ENCODE peak calls at places on chromosomes 3 and 15, in ten cellular contexts. One of them, this sample, is unnamed.
A peak's percentile ranks its signal among the peaks of the same experiment; 100 is the strongest.

GRCh38 chr3:129050556-129051295 is 9.9 kb upstream of the GP9 start:
- DNase-seq in AG04450: no peak
- DNase-seq in H9: no peak
- DNase-seq in RWPE1: no peak
- DNase-seq in gastrocnemius medialis: no peak
- DNase-seq in CD4-positive, alpha-beta T cell: no peak
- DNase-seq in upper lobe of right lung: peak; percentile 58
- DNase-seq in neural progenitor cell: no peak
- DNase-seq in thoracic aorta: no peak
- DNase-seq in cardiac muscle cell: no peak
- DNase-seq in this sample: no peak

GRCh38 chr15:60374628-60375081 is 23.1 kb downstream of the ANXA2 start:
- DNase-seq in AG04450: peak; percentile 93
- DNase-seq in H9: peak; percentile 74
- DNase-seq in RWPE1: peak; percentile 88
- DNase-seq in gastrocnemius medialis: peak; percentile 77
- DNase-seq in CD4-positive, alpha-beta T cell: no peak
- DNase-seq in upper lobe of right lung: peak; percentile 64
- DNase-seq in neural progenitor cell: peak; percentile 35
- DNase-seq in thoracic aorta: peak; percentile 62
- DNase-seq in cardiac muscle cell: peak; percentile 60
- DNase-seq in this sample: no peak

GRCh38 chr3:119599558-119600174 is 2.0 kb downstream of the PLA1A start:
- DNase-seq in AG04450: no peak
- DNase-seq in H9: no peak
- DNase-seq in RWPE1: no peak
- DNase-seq in gastrocnemius medialis: no peak
- DNase-seq in CD4-positive, alpha-beta T cell: no peak
- DNase-seq in upper lobe of right lung: no peak
- DNase-seq in neural progenitor cell: no peak
- DNase-seq in thoracic aorta: no peak
- DNase-seq in cardiac muscle cell: no peak
- DNase-seq in this sample: no peak

GRCh38 chr3:153513236-153513635 is 351.2 kb downstream of the RAP2B start:
- DNase-seq in AG04450: no peak
- DNase-seq in H9: no peak
- DNase-seq in RWPE1: peak; percentile 1
- DNase-seq in gastrocnemius medialis: no peak
- DNase-seq in CD4-positive, alpha-beta T cell: no peak
- DNase-seq in upper lobe of right lung: no peak
- DNase-seq in neural progenitor cell: peak; percentile 41
- DNase-seq in thoracic aorta: no peak
- DNase-seq in cardiac muscle cell: peak; percentile 13
- DNase-seq in this sample: no peak

GRCh38 chr15:51967583-51967982 is 4.0 kb downstream of the LEO1 start:
- DNase-seq in AG04450: no peak
- DNase-seq in H9: no peak
- DNase-seq in RWPE1: no peak
- DNase-seq in gastrocnemius medialis: no peak
- DNase-seq in CD4-positive, alpha-beta T cell: no peak
- DNase-seq in upper lobe of right lung: no peak
- DNase-seq in neural progenitor cell: no peak
- DNase-seq in thoracic aorta: no peak
- DNase-seq in cardiac muscle cell: no peak
- DNase-seq in this sample: no peak

GRCh38 chr3:43296565-43296964 is 10.2 kb downstream of the SNRK start:
- DNase-seq in AG04450: no peak
- DNase-seq in H9: no peak
- DNase-seq in RWPE1: no peak
- DNase-seq in gastrocnemius medialis: no peak
- DNase-seq in CD4-positive, alpha-beta T cell: peak; percentile 59
- DNase-seq in upper lobe of right lung: no peak
- DNase-seq in neural progenitor cell: no peak
- DNase-seq in thoracic aorta: no peak
- DNase-seq in cardiac muscle cell: no peak
- DNase-seq in this sample: peak; percentile 22

GRCh38 chr15:67379530-67379929 is 124.9 kb downstream of the IQCH start:
- DNase-seq in AG04450: no peak
- DNase-seq in H9: no peak
- DNase-seq in RWPE1: no peak
- DNase-seq in gastrocnemius medialis: no peak
- DNase-seq in CD4-positive, alpha-beta T cell: no peak
- DNase-seq in upper lobe of right lung: no peak
- DNase-seq in neural progenitor cell: no peak
- DNase-seq in thoracic aorta: no peak
- DNase-seq in cardiac muscle cell: no peak
- DNase-seq in this sample: no peak

GRCh38 chr3:50211930-50212329 is 6.9 kb downstream of the SLC38A3 start:
- DNase-seq in AG04450: no peak
- DNase-seq in H9: no peak
- DNase-seq in RWPE1: no peak
- DNase-seq in gastrocnemius medialis: no peak
- DNase-seq in CD4-positive, alpha-beta T cell: no peak
- DNase-seq in upper lobe of right lung: no peak
- DNase-seq in neural progenitor cell: no peak
- DNase-seq in thoracic aorta: no peak
- DNase-seq in cardiac muscle cell: no peak
- DNase-seq in this sample: no peak

GRCh38 chr3:148881286-148881685 is 16.2 kb downstream of the CPA3 start:
- DNase-seq in AG04450: no peak
- DNase-seq in H9: no peak
- DNase-seq in RWPE1: no peak
- DNase-seq in gastrocnemius medialis: no peak
- DNase-seq in CD4-positive, alpha-beta T cell: no peak
- DNase-seq in upper lobe of right lung: no peak
- DNase-seq in neural progenitor cell: no peak
- DNase-seq in thoracic aorta: no peak
- DNase-seq in cardiac muscle cell: no peak
- DNase-seq in this sample: no peak

GRCh38 chr3:81003008-81003407 is 758.4 kb downstream of the GBE1 start:
- DNase-seq in AG04450: no peak
- DNase-seq in H9: no peak
- DNase-seq in RWPE1: no peak
- DNase-seq in gastrocnemius medialis: no peak
- DNase-seq in CD4-positive, alpha-beta T cell: no peak
- DNase-seq in upper lobe of right lung: no peak
- DNase-seq in neural progenitor cell: no peak
- DNase-seq in thoracic aorta: no peak
- DNase-seq in cardiac muscle cell: no peak
- DNase-seq in this sample: no peak

GRCh38 chr3:81003817-81004216 is 757.6 kb downstream of the GBE1 start:
- DNase-seq in AG04450: no peak
- DNase-seq in H9: no peak
- DNase-seq in RWPE1: no peak
- DNase-seq in gastrocnemius medialis: no peak
- DNase-seq in CD4-positive, alpha-beta T cell: no peak
- DNase-seq in upper lobe of right lung: no peak
- DNase-seq in neural progenitor cell: no peak
- DNase-seq in thoracic aorta: no peak
- DNase-seq in cardiac muscle cell: no peak
- DNase-seq in this sample: no peak

GRCh38 chr3:81005992-81006391 is 755.5 kb downstream of the GBE1 start:
- DNase-seq in AG04450: no peak
- DNase-seq in H9: no peak
- DNase-seq in RWPE1: no peak
- DNase-seq in gastrocnemius medialis: no peak
- DNase-seq in CD4-positive, alpha-beta T cell: no peak
- DNase-seq in upper lobe of right lung: no peak
- DNase-seq in neural progenitor cell: no peak
- DNase-seq in thoracic aorta: no peak
- DNase-seq in cardiac muscle cell: peak; percentile 2
- DNase-seq in this sample: no peak
- TF ChIP-seq CTCF in AG04450: no peak
- TF ChIP-seq CTCF in H9: peak; percentile 63
- TF ChIP-seq CTCF in RWPE1: no peak
- TF ChIP-seq CTCF in gastrocnemius medialis: no peak
- TF ChIP-seq CTCF in CD4-positive, alpha-beta T cell: no peak
- TF ChIP-seq CTCF in upper lobe of right lung: no peak
- TF ChIP-seq CTCF in neural progenitor cell: peak; percentile 26
- TF ChIP-seq CTCF in thoracic aorta: no peak
- TF ChIP-seq CTCF in cardiac muscle cell: no peak
- TF ChIP-seq CTCF in this sample: no peak

DNA sequence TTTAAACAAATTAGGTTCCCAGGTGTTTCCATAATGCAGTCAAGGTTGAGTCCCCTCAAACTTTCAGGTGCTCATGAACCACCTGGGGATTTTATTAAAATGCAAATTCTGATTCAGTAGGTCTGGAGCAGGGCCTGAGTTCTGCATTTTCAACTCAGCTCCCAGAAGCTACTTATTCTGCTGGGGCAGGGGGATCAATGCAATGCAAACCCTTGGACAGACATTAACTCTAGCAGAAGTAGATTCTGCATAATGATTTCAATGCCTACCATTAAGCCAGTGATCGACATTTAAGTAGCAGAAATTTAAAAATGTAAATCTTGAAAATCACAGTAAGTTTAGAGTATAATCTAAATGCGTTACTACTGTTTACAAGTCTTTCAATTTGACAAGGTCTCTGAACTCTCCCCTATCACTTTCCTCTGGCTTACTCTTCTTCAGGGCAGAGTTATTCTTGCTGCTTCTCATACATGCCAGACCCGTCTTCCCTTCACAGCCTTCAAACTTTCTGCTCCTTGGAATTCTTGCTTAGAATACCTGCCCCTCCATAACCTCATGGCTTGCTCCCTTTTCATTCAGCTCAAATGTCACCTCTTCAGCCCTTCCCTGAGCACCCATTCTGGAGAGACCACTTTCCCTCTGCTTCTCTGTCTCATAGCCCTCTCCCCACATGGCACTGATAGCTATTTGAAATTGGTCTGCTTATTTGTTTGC is 19.3 kb upstream of the DPPA4 start:
- DNase-seq in AG04450: no peak
- DNase-seq in H9: no peak
- DNase-seq in RWPE1: no peak
- DNase-seq in gastrocnemius medialis: no peak
- DNase-seq in CD4-positive, alpha-beta T cell: no peak
- DNase-seq in upper lobe of right lung: no peak
- DNase-seq in neural progenitor cell: no peak
- DNase-seq in thoracic aorta: no peak
- DNase-seq in cardiac muscle cell: no peak
- DNase-seq in this sample: no peak
- H3K27ac ChIP-seq in AG04450: no peak overlapping the region
- H3K27ac ChIP-seq in H9: peak overlapping the region; percentile 96
- H3K27ac ChIP-seq in RWPE1: no peak overlapping the region
- H3K27ac ChIP-seq in gastrocnemius medialis: no peak overlapping the region
- H3K27ac ChIP-seq in CD4-positive, alpha-beta T cell: no peak overlapping the region
- H3K27ac ChIP-seq in upper lobe of right lung: no peak overlapping the region
- H3K27ac ChIP-seq in neural progenitor cell: peak overlapping the region; percentile 98
- H3K27ac ChIP-seq in thoracic aorta: no peak overlapping the region
- H3K27ac ChIP-seq in cardiac muscle cell: no peak overlapping the region
- H3K27ac ChIP-seq in this sample: no peak overlapping the region

DNA sequence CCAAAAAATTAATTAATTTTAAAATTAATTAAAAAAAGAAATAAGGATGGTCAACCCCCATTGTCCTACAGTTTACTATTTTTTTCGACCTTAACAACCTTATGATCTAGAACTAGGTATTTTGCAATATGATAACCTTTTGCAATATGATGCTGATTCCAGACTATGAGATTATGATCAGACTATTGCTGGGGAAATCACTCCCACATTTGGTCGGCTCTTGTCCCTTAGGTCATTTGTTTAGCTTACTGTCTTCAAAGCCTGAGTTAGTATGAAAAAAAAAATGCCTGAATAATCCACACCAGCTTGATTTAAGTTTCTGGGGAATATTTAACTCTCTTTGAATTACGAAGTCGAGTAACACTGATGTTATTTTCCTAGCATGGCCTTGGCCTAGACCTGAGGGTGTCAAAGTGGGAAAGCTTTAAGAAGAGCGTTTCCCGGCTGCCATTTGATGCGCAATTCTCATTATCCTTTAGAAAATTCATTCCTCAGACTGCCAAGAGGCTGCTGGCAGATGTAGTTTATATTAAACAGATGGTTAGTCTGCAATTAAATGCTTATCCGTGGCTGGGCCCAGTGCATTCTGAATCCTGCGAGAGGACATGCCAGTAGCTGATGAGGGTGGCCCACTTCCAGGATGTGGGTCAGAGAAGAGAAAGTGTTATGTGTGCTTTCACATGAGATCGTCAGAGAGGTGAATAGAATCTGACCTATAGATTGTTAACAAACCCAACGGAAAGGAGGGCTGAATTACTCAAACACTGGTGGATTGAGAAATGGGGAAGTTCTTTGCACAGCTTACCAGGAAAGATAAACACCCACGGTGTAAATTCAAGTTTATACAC is 496.0 kb upstream of the THBS1 start:
- DNase-seq in AG04450: peak; percentile 49
- DNase-seq in H9: no peak
- DNase-seq in RWPE1: no peak
- DNase-seq in gastrocnemius medialis: no peak
- DNase-seq in CD4-positive, alpha-beta T cell: no peak
- DNase-seq in upper lobe of right lung: no peak
- DNase-seq in neural progenitor cell: no peak
- DNase-seq in thoracic aorta: no peak
- DNase-seq in cardiac muscle cell: no peak
- DNase-seq in this sample: no peak
- TF ChIP-seq CTCF in AG04450: no peak
- TF ChIP-seq CTCF in H9: no peak
- TF ChIP-seq CTCF in RWPE1: no peak
- TF ChIP-seq CTCF in gastrocnemius medialis: no peak
- TF ChIP-seq CTCF in CD4-positive, alpha-beta T cell: no peak
- TF ChIP-seq CTCF in upper lobe of right lung: no peak
- TF ChIP-seq CTCF in neural progenitor cell: no peak
- TF ChIP-seq CTCF in thoracic aorta: no peak
- TF ChIP-seq CTCF in cardiac muscle cell: no peak
- TF ChIP-seq CTCF in this sample: no peak

GRCh38 chr3:56823421-56823926 is 21.7 kb upstream of the ARHGEF3 start:
- DNase-seq in AG04450: no peak
- DNase-seq in H9: no peak
- DNase-seq in RWPE1: no peak
- DNase-seq in gastrocnemius medialis: no peak
- DNase-seq in CD4-positive, alpha-beta T cell: no peak
- DNase-seq in upper lobe of right lung: no peak
- DNase-seq in neural progenitor cell: no peak
- DNase-seq in thoracic aorta: no peak
- DNase-seq in cardiac muscle cell: peak; percentile 10
- DNase-seq in this sample: no peak

GRCh38 chr3:56826831-56827722 is 25.3 kb upstream of the ARHGEF3 start:
- DNase-seq in AG04450: no peak
- DNase-seq in H9: no peak
- DNase-seq in RWPE1: no peak
- DNase-seq in gastrocnemius medialis: no peak
- DNase-seq in CD4-positive, alpha-beta T cell: no peak
- DNase-seq in upper lobe of right lung: no peak
- DNase-seq in neural progenitor cell: no peak
- DNase-seq in thoracic aorta: no peak
- DNase-seq in cardiac muscle cell: no peak
- DNase-seq in this sample: no peak

GRCh38 chr3:56825579-56826438 is 24.1 kb upstream of the ARHGEF3 start:
- DNase-seq in AG04450: no peak
- DNase-seq in H9: no peak
- DNase-seq in RWPE1: no peak
- DNase-seq in gastrocnemius medialis: no peak
- DNase-seq in CD4-positive, alpha-beta T cell: no peak
- DNase-seq in upper lobe of right lung: no peak
- DNase-seq in neural progenitor cell: peak; percentile 42
- DNase-seq in thoracic aorta: no peak
- DNase-seq in cardiac muscle cell: no peak
- DNase-seq in this sample: no peak

GRCh38 chr3:56822501-56822900 is 20.8 kb upstream of the ARHGEF3 start:
- DNase-seq in AG04450: no peak
- DNase-seq in H9: no peak
- DNase-seq in RWPE1: no peak
- DNase-seq in gastrocnemius medialis: no peak
- DNase-seq in CD4-positive, alpha-beta T cell: no peak
- DNase-seq in upper lobe of right lung: no peak
- DNase-seq in neural progenitor cell: no peak
- DNase-seq in thoracic aorta: no peak
- DNase-seq in cardiac muscle cell: no peak
- DNase-seq in this sample: no peak

GRCh38 chr3:56823984-56824703 is 22.4 kb upstream of the ARHGEF3 start:
- DNase-seq in AG04450: no peak
- DNase-seq in H9: no peak
- DNase-seq in RWPE1: no peak
- DNase-seq in gastrocnemius medialis: no peak
- DNase-seq in CD4-positive, alpha-beta T cell: no peak
- DNase-seq in upper lobe of right lung: no peak
- DNase-seq in neural progenitor cell: no peak
- DNase-seq in thoracic aorta: no peak
- DNase-seq in cardiac muscle cell: no peak
- DNase-seq in this sample: no peak
- H3K27ac ChIP-seq in AG04450: no peak overlapping the region
- H3K27ac ChIP-seq in H9: no peak overlapping the region
- H3K27ac ChIP-seq in RWPE1: no peak overlapping the region
- H3K27ac ChIP-seq in gastrocnemius medialis: no peak overlapping the region
- H3K27ac ChIP-seq in CD4-positive, alpha-beta T cell: no peak overlapping the region
- H3K27ac ChIP-seq in upper lobe of right lung: no peak overlapping the region
- H3K27ac ChIP-seq in neural progenitor cell: peak overlapping the region; percentile 19
- H3K27ac ChIP-seq in thoracic aorta: no peak overlapping the region
- H3K27ac ChIP-seq in cardiac muscle cell: no peak overlapping the region
- H3K27ac ChIP-seq in this sample: no peak overlapping the region